ENCODE peak calls at places on chromosomes 5 and 9, in seven cellular contexts. One of them, this sample, is unnamed.

GRCh38 chr9:69253057-69253456 is 72.0 kb upstream of the ENTREP1 start:
- DNase-seq in GM13977: no peak
- DNase-seq in T1000: no peak
- DNase-seq in BJ: peak; percentile 9
- DNase-seq in head of caudate nucleus: no peak
- DNase-seq in activated CD4-positive, alpha-beta T cell treated with anti-CD3 and anti-CD28 coated beads, Interleukin-2, amount 50 U/mL, for 48 hours: no peak
- DNase-seq in type B pancreatic cell: no peak
- DNase-seq in this sample: no peak

GRCh38 chr5:52822437-52822836 is 34.7 kb downstream of the ITGA1 start:
- DNase-seq in BJ: no peak
- DNase-seq in head of caudate nucleus: no peak
- DNase-seq in activated CD4-positive, alpha-beta T cell treated with anti-CD3 and anti-CD28 coated beads, Interleukin-2, amount 50 U/mL, for 48 hours: no peak
- DNase-seq in T1000: no peak
- DNase-seq in type B pancreatic cell: no peak
- DNase-seq in GM13977: no peak
- DNase-seq in this sample: no peak

GRCh38 chr5:33936004-33936380 is 194 bp upstream of the RXFP3 start:
- DNase-seq in BJ: no peak
- DNase-seq in GM13977: peak; percentile 83
- DNase-seq in activated CD4-positive, alpha-beta T cell treated with anti-CD3 and anti-CD28 coated beads, Interleukin-2, amount 50 U/mL, for 48 hours: peak; percentile 56
- DNase-seq in head of caudate nucleus: peak; percentile 39
- DNase-seq in type B pancreatic cell: peak; percentile 90
- DNase-seq in T1000: peak; percentile 82
- DNase-seq in this sample: peak; percentile 43

GRCh38 chr9:131254107-131254491 is 22.2 kb downstream of the FAM78A start:
- DNase-seq in BJ: no peak
- DNase-seq in head of caudate nucleus: peak; percentile 52
- DNase-seq in GM13977: peak; percentile 62
- DNase-seq in activated CD4-positive, alpha-beta T cell treated with anti-CD3 and anti-CD28 coated beads, Interleukin-2, amount 50 U/mL, for 48 hours: no peak
- DNase-seq in type B pancreatic cell: no peak
- DNase-seq in T1000: no peak
- DNase-seq in this sample: no peak

GRCh38 chr5:81989204-81989603 is 17.4 kb downstream of the ATG10 start:
- DNase-seq in BJ: no peak
- DNase-seq in head of caudate nucleus: no peak
- DNase-seq in GM13977: no peak
- DNase-seq in T1000: no peak
- DNase-seq in activated CD4-positive, alpha-beta T cell treated with anti-CD3 and anti-CD28 coated beads, Interleukin-2, amount 50 U/mL, for 48 hours: no peak
- DNase-seq in type B pancreatic cell: no peak
- DNase-seq in this sample: no peak

GRCh38 chr9:117547904-117548303 is 133.0 kb upstream of the ASTN2 start:
- DNase-seq in BJ: no peak
- DNase-seq in GM13977: no peak
- DNase-seq in type B pancreatic cell: no peak
- DNase-seq in T1000: no peak
- DNase-seq in activated CD4-positive, alpha-beta T cell treated with anti-CD3 and anti-CD28 coated beads, Interleukin-2, amount 50 U/mL, for 48 hours: no peak
- DNase-seq in head of caudate nucleus: no peak
- DNase-seq in this sample: no peak

GRCh38 chr9:81526587-81526986 is 162.8 kb downstream of the TLE1 start:
- DNase-seq in head of caudate nucleus: no peak
- DNase-seq in BJ: peak; percentile 4
- DNase-seq in type B pancreatic cell: no peak
- DNase-seq in T1000: no peak
- DNase-seq in GM13977: no peak
- DNase-seq in activated CD4-positive, alpha-beta T cell treated with anti-CD3 and anti-CD28 coated beads, Interleukin-2, amount 50 U/mL, for 48 hours: no peak
- DNase-seq in this sample: no peak

GRCh38 chr9:69672828-69673640 is 863 bp upstream of the APBA1 start:
- DNase-seq in T1000: peak; percentile 74
- DNase-seq in activated CD4-positive, alpha-beta T cell treated with anti-CD3 and anti-CD28 coated beads, Interleukin-2, amount 50 U/mL, for 48 hours: peak; percentile 81
- DNase-seq in GM13977: peak; percentile 83
- DNase-seq in head of caudate nucleus: peak; percentile 87
- DNase-seq in BJ: no peak
- DNase-seq in type B pancreatic cell: peak; percentile 88
- DNase-seq in this sample: peak; percentile 69

GRCh38 chr9:75866273-75866871 is 24.1 kb upstream of the PCSK5 start:
- DNase-seq in GM13977: peak; percentile 21
- DNase-seq in activated CD4-positive, alpha-beta T cell treated with anti-CD3 and anti-CD28 coated beads, Interleukin-2, amount 50 U/mL, for 48 hours: peak; percentile 48
- DNase-seq in head of caudate nucleus: peak; percentile 68
- DNase-seq in BJ: no peak
- DNase-seq in T1000: no peak
- DNase-seq in type B pancreatic cell: no peak
- DNase-seq in this sample: no peak

GRCh38 chr5:135565691-135566421 is 12.9 kb downstream of the CXCL14 start:
- DNase-seq in GM13977: peak; percentile 71
- DNase-seq in head of caudate nucleus: peak; percentile 76
- DNase-seq in T1000: peak; percentile 18
- DNase-seq in activated CD4-positive, alpha-beta T cell treated with anti-CD3 and anti-CD28 coated beads, Interleukin-2, amount 50 U/mL, for 48 hours: peak; percentile 85
- DNase-seq in BJ: no peak
- DNase-seq in type B pancreatic cell: no peak
- DNase-seq in this sample: peak; percentile 42

GRCh38 chr9:24518545-24518944 is 27.2 kb downstream of the IZUMO3 start:
- DNase-seq in T1000: no peak
- DNase-seq in GM13977: no peak
- DNase-seq in head of caudate nucleus: no peak
- DNase-seq in type B pancreatic cell: no peak
- DNase-seq in activated CD4-positive, alpha-beta T cell treated with anti-CD3 and anti-CD28 coated beads, Interleukin-2, amount 50 U/mL, for 48 hours: no peak
- DNase-seq in BJ: no peak
- DNase-seq in this sample: no peak

GRCh38 chr9:36748322-36748899 is 175.7 kb downstream of the MELK start:
- DNase-seq in T1000: peak; percentile 7
- DNase-seq in type B pancreatic cell: no peak
- DNase-seq in GM13977: peak; percentile 68
- DNase-seq in activated CD4-positive, alpha-beta T cell treated with anti-CD3 and anti-CD28 coated beads, Interleukin-2, amount 50 U/mL, for 48 hours: peak; percentile 36
- DNase-seq in head of caudate nucleus: no peak
- DNase-seq in BJ: no peak
- DNase-seq in this sample: peak; percentile 17

GRCh38 chr5:14879985-14880589 is 8.5 kb upstream of the ANKH start:
- DNase-seq in head of caudate nucleus: no peak
- DNase-seq in BJ: no peak
- DNase-seq in type B pancreatic cell: no peak
- DNase-seq in activated CD4-positive, alpha-beta T cell treated with anti-CD3 and anti-CD28 coated beads, Interleukin-2, amount 50 U/mL, for 48 hours: no peak
- DNase-seq in T1000: no peak
- DNase-seq in GM13977: no peak
- DNase-seq in this sample: no peak

GRCh38 chr9:123609844-123610243 is 253.8 kb downstream of the CRB2 start:
- DNase-seq in GM13977: no peak
- DNase-seq in T1000: no peak
- DNase-seq in type B pancreatic cell: no peak
- DNase-seq in activated CD4-positive, alpha-beta T cell treated with anti-CD3 and anti-CD28 coated beads, Interleukin-2, amount 50 U/mL, for 48 hours: no peak
- DNase-seq in head of caudate nucleus: peak; percentile 10
- DNase-seq in BJ: no peak
- DNase-seq in this sample: no peak

GRCh38 chr9:137694962-137695875 is 76.4 kb downstream of the EHMT1 start:
- DNase-seq in T1000: no peak
- DNase-seq in BJ: no peak
- DNase-seq in head of caudate nucleus: peak; percentile 83
- DNase-seq in type B pancreatic cell: no peak
- DNase-seq in GM13977: no peak
- DNase-seq in activated CD4-positive, alpha-beta T cell treated with anti-CD3 and anti-CD28 coated beads, Interleukin-2, amount 50 U/mL, for 48 hours: peak; percentile 29
- DNase-seq in this sample: no peak

GRCh38 chr9:108149346-108149745 is 659.8 kb upstream of the KLF4 start:
- DNase-seq in T1000: no peak
- DNase-seq in activated CD4-positive, alpha-beta T cell treated with anti-CD3 and anti-CD28 coated beads, Interleukin-2, amount 50 U/mL, for 48 hours: no peak
- DNase-seq in type B pancreatic cell: no peak
- DNase-seq in head of caudate nucleus: no peak
- DNase-seq in GM13977: no peak
- DNase-seq in BJ: no peak
- DNase-seq in this sample: no peak

GRCh38 chr9:78903581-78903980 is 606.7 kb downstream of the PSAT1 start:
- DNase-seq in activated CD4-positive, alpha-beta T cell treated with anti-CD3 and anti-CD28 coated beads, Interleukin-2, amount 50 U/mL, for 48 hours: no peak
- DNase-seq in GM13977: no peak
- DNase-seq in BJ: no peak
- DNase-seq in T1000: no peak
- DNase-seq in head of caudate nucleus: no peak
- DNase-seq in type B pancreatic cell: no peak
- DNase-seq in this sample: no peak

GRCh38 chr5:7816535-7816901 is 34.4 kb downstream of the CFAP90 start:
- DNase-seq in activated CD4-positive, alpha-beta T cell treated with anti-CD3 and anti-CD28 coated beads, Interleukin-2, amount 50 U/mL, for 48 hours: no peak
- DNase-seq in type B pancreatic cell: no peak
- DNase-seq in head of caudate nucleus: no peak
- DNase-seq in GM13977: no peak
- DNase-seq in BJ: no peak
- DNase-seq in T1000: no peak
- DNase-seq in this sample: no peak

GRCh38 chr5:110112355-110112754 is 422.6 kb downstream of the MAN2A1 start:
- DNase-seq in GM13977: no peak
- DNase-seq in activated CD4-positive, alpha-beta T cell treated with anti-CD3 and anti-CD28 coated beads, Interleukin-2, amount 50 U/mL, for 48 hours: no peak
- DNase-seq in T1000: no peak
- DNase-seq in BJ: no peak
- DNase-seq in type B pancreatic cell: no peak
- DNase-seq in head of caudate nucleus: no peak
- DNase-seq in this sample: no peak

GRCh38 chr9:38437193-38437823 is 13.1 kb upstream of the IGFBPL1 start:
- DNase-seq in GM13977: no peak
- DNase-seq in activated CD4-positive, alpha-beta T cell treated with anti-CD3 and anti-CD28 coated beads, Interleukin-2, amount 50 U/mL, for 48 hours: no peak
- DNase-seq in type B pancreatic cell: no peak
- DNase-seq in BJ: no peak
- DNase-seq in T1000: no peak
- DNase-seq in head of caudate nucleus: no peak
- DNase-seq in this sample: no peak

GRCh38 chr5:165627548-165628170 is 2122.2 kb downstream of the MAT2B start:
- DNase-seq in T1000: no peak
- DNase-seq in type B pancreatic cell: no peak
- DNase-seq in GM13977: no peak
- DNase-seq in head of caudate nucleus: no peak
- DNase-seq in BJ: no peak
- DNase-seq in activated CD4-positive, alpha-beta T cell treated with anti-CD3 and anti-CD28 coated beads, Interleukin-2, amount 50 U/mL, for 48 hours: no peak
- DNase-seq in this sample: no peak

GRCh38 chr5:122485226-122485625 is 173.2 kb downstream of the SNCAIP start:
- DNase-seq in type B pancreatic cell: no peak
- DNase-seq in BJ: no peak
- DNase-seq in head of caudate nucleus: no peak
- DNase-seq in T1000: no peak
- DNase-seq in GM13977: no peak
- DNase-seq in activated CD4-positive, alpha-beta T cell treated with anti-CD3 and anti-CD28 coated beads, Interleukin-2, amount 50 U/mL, for 48 hours: no peak
- DNase-seq in this sample: no peak

GRCh38 chr5:150647275-150648251 is 7.1 kb downstream of the SYNPO start:
- DNase-seq in BJ: no peak
- DNase-seq in T1000: no peak
- DNase-seq in activated CD4-positive, alpha-beta T cell treated with anti-CD3 and anti-CD28 coated beads, Interleukin-2, amount 50 U/mL, for 48 hours: no peak
- DNase-seq in type B pancreatic cell: no peak
- DNase-seq in head of caudate nucleus: no peak
- DNase-seq in GM13977: no peak
- DNase-seq in this sample: no peak

GRCh38 chr9:114080773-114081440 is 2.8 kb upstream of the AMBP start:
- DNase-seq in BJ: no peak
- DNase-seq in activated CD4-positive, alpha-beta T cell treated with anti-CD3 and anti-CD28 coated beads, Interleukin-2, amount 50 U/mL, for 48 hours: no peak
- DNase-seq in type B pancreatic cell: no peak
- DNase-seq in head of caudate nucleus: no peak
- DNase-seq in T1000: no peak
- DNase-seq in GM13977: no peak
- DNase-seq in this sample: no peak

GRCh38 chr5:64612349-64612961 is 77.8 kb upstream of the SHISAL2B start:
- DNase-seq in GM13977: peak; percentile 18
- DNase-seq in BJ: no peak
- DNase-seq in type B pancreatic cell: no peak
- DNase-seq in T1000: no peak
- DNase-seq in head of caudate nucleus: peak; percentile 52
- DNase-seq in activated CD4-positive, alpha-beta T cell treated with anti-CD3 and anti-CD28 coated beads, Interleukin-2, amount 50 U/mL, for 48 hours: peak; percentile 7
- DNase-seq in this sample: no peak

GRCh38 chr9:35395076-35395675 is 94.7 kb upstream of the RUSC2 start:
- DNase-seq in T1000: no peak
- DNase-seq in type B pancreatic cell: peak; percentile 7
- DNase-seq in activated CD4-positive, alpha-beta T cell treated with anti-CD3 and anti-CD28 coated beads, Interleukin-2, amount 50 U/mL, for 48 hours: no peak
- DNase-seq in GM13977: no peak
- DNase-seq in BJ: no peak
- DNase-seq in head of caudate nucleus: no peak
- DNase-seq in this sample: no peak

GRCh38 chr5:128038641-128039040 is 44.9 kb upstream of the SLC12A2 start:
- DNase-seq in T1000: no peak
- DNase-seq in activated CD4-positive, alpha-beta T cell treated with anti-CD3 and anti-CD28 coated beads, Interleukin-2, amount 50 U/mL, for 48 hours: no peak
- DNase-seq in GM13977: no peak
- DNase-seq in type B pancreatic cell: no peak
- DNase-seq in BJ: no peak
- DNase-seq in head of caudate nucleus: no peak
- DNase-seq in this sample: no peak

GRCh38 chr5:93236807-93237421 is 344.1 kb downstream of the NR2F1-AS1 start:
- DNase-seq in T1000: no peak
- DNase-seq in BJ: peak; percentile 21
- DNase-seq in head of caudate nucleus: no peak
- DNase-seq in type B pancreatic cell: no peak
- DNase-seq in GM13977: no peak
- DNase-seq in activated CD4-positive, alpha-beta T cell treated with anti-CD3 and anti-CD28 coated beads, Interleukin-2, amount 50 U/mL, for 48 hours: no peak
- DNase-seq in this sample: no peak

GRCh38 chr9:98168952-98169488 is 23.4 kb downstream of the CORO2A start:
- DNase-seq in activated CD4-positive, alpha-beta T cell treated with anti-CD3 and anti-CD28 coated beads, Interleukin-2, amount 50 U/mL, for 48 hours: peak; percentile 71
- DNase-seq in BJ: no peak
- DNase-seq in T1000: no peak
- DNase-seq in head of caudate nucleus: no peak
- DNase-seq in type B pancreatic cell: no peak
- DNase-seq in GM13977: peak; percentile 93
- DNase-seq in this sample: no peak

GRCh38 chr9:70413427-70413797 is 1.0 kb downstream of the KLF9 start:
- DNase-seq in BJ: no peak
- DNase-seq in type B pancreatic cell: peak; percentile 79
- DNase-seq in head of caudate nucleus: no peak
- DNase-seq in GM13977: peak; percentile 73
- DNase-seq in T1000: peak; percentile 59
- DNase-seq in activated CD4-positive, alpha-beta T cell treated with anti-CD3 and anti-CD28 coated beads, Interleukin-2, amount 50 U/mL, for 48 hours: no peak
- DNase-seq in this sample: no peak

GRCh38 chr5:173010547-173011464 is 27.2 kb downstream of the ATP6V0E1 start:
- DNase-seq in type B pancreatic cell: no peak
- DNase-seq in head of caudate nucleus: peak; percentile 63
- DNase-seq in T1000: no peak
- DNase-seq in GM13977: no peak
- DNase-seq in BJ: no peak
- DNase-seq in activated CD4-positive, alpha-beta T cell treated with anti-CD3 and anti-CD28 coated beads, Interleukin-2, amount 50 U/mL, for 48 hours: no peak
- DNase-seq in this sample: no peak

GRCh38 chr5:169980418-169981053 is at the start of gene INSYN2B:
- DNase-seq in type B pancreatic cell: peak; percentile 76
- DNase-seq in activated CD4-positive, alpha-beta T cell treated with anti-CD3 and anti-CD28 coated beads, Interleukin-2, amount 50 U/mL, for 48 hours: peak; percentile 40
- DNase-seq in head of caudate nucleus: peak; percentile 92
- DNase-seq in BJ: peak; percentile 63
- DNase-seq in GM13977: peak; percentile 27
- DNase-seq in T1000: peak; percentile 80
- DNase-seq in this sample: peak; percentile 6

GRCh38 chr5:150298701-150299451 is 3.8 kb downstream of the ARSI start:
- DNase-seq in GM13977: no peak
- DNase-seq in T1000: peak; percentile 51
- DNase-seq in type B pancreatic cell: no peak
- DNase-seq in head of caudate nucleus: no peak
- DNase-seq in activated CD4-positive, alpha-beta T cell treated with anti-CD3 and anti-CD28 coated beads, Interleukin-2, amount 50 U/mL, for 48 hours: no peak
- DNase-seq in BJ: peak; percentile 98
- DNase-seq in this sample: no peak

GRCh38 chr9:134418354-134418753 is 92.1 kb downstream of the RXRA start:
- DNase-seq in type B pancreatic cell: no peak
- DNase-seq in head of caudate nucleus: no peak
- DNase-seq in BJ: no peak
- DNase-seq in activated CD4-positive, alpha-beta T cell treated with anti-CD3 and anti-CD28 coated beads, Interleukin-2, amount 50 U/mL, for 48 hours: no peak
- DNase-seq in GM13977: no peak
- DNase-seq in T1000: no peak
- DNase-seq in this sample: no peak

GRCh38 chr5:10734050-10734709 is 26.9 kb downstream of the DAP start:
- DNase-seq in BJ: no peak
- DNase-seq in head of caudate nucleus: no peak
- DNase-seq in GM13977: no peak
- DNase-seq in activated CD4-positive, alpha-beta T cell treated with anti-CD3 and anti-CD28 coated beads, Interleukin-2, amount 50 U/mL, for 48 hours: no peak
- DNase-seq in T1000: no peak
- DNase-seq in type B pancreatic cell: no peak
- DNase-seq in this sample: no peak

GRCh38 chr9:99269429-99269828 is 47.3 kb downstream of the SEC61B start:
- DNase-seq in activated CD4-positive, alpha-beta T cell treated with anti-CD3 and anti-CD28 coated beads, Interleukin-2, amount 50 U/mL, for 48 hours: no peak
- DNase-seq in GM13977: no peak
- DNase-seq in T1000: no peak
- DNase-seq in head of caudate nucleus: no peak
- DNase-seq in BJ: peak; percentile 96
- DNase-seq in type B pancreatic cell: no peak
- DNase-seq in this sample: no peak

This sample was measured in T-helper 2 cell treated with Interferon-gamma antibody and Interleukin-4, amounts not matched to agents 5 μg/mL and 100 μg/mL, for 36 hours.